ENCODE peak calls at places on chromosomes 2 and 18, in ten cellular contexts. K is hepatocyte, J is cardiac muscle cell, W is lung, E is sigmoid colon, A is right atrium auricular region, L is GM23248, B is SJSA1, I is PC-9, G is IMR-90. U is an unnamed sample. For H3K4me1, the result is how much of the 10 kb centered on the place peaks cover.

GRCh38 chr2:96485751-96486643 is 19.2 kb downstream of the NEURL3 start:
- DNase-seq in K (peak), J (peak), W (peak), E (peak), A (peak), L (peak), B (peak), I (peak), G (peak), U (peak)

GRCh38 chr2:207816546-207816945 is 46.8 kb upstream of the FZD5 start:
- DNase-seq in K (no peak), J (no peak), W (no peak), E (no peak), A (no peak), L (no peak), B (no peak), I (no peak), G (no peak), U (no peak)

GRCh38 chr18:75267643-75268184 is 57.1 kb downstream of the TSHZ1 start:
- DNase-seq in K (no peak), J (no peak), W (no peak), E (no peak), A (no peak), L (no peak), B (no peak), I (no peak), G (no peak), U (no peak)

GRCh38 chr2:54206596-54206995 is 49.4 kb downstream of the TSPYL6 start:
- DNase-seq in K (peak), J (peak), W (no peak), E (no peak), A (no peak), L (peak), B (no peak), I (no peak), G (peak), U (no peak)

GRCh38 chr2:9753665-9754531 is 89.4 kb upstream of the TAF1B start:
- DNase-seq in K (no peak), J (no peak), W (no peak), E (no peak), A (no peak), L (no peak), B (no peak), I (peak), G (no peak), U (peak)

GRCh38 chr2:113342650-113343049 is 63.9 kb upstream of the PAX8 start:
- DNase-seq in K (no peak), J (no peak), W (no peak), E (no peak), A (no peak), L (no peak), B (no peak), I (no peak), G (no peak), U (no peak)

GRCh38 chr2:45542013-45542412 is 69.1 kb downstream of the SRBD1 start:
- DNase-seq in K (no peak), J (no peak), W (no peak), E (peak), A (no peak), L (no peak), B (no peak), I (no peak), G (no peak), U (no peak)

GRCh38 chr2:133865141-133865540 is 296.9 kb upstream of the NCKAP5 start:
- DNase-seq in K (no peak), J (no peak), W (peak), E (no peak), A (no peak), L (no peak), B (no peak), I (no peak), G (no peak), U (no peak)

GRCh38 chr2:52810460-52810859 is 957.1 kb upstream of the CHAC2 start:
- DNase-seq in K (peak), J (peak), W (no peak), E (no peak), A (no peak), L (peak), B (no peak), I (peak), G (peak), U (no peak)

GRCh38 chr2:197628043-197628500 is 47.3 kb downstream of the RFTN2 start:
- DNase-seq in K (no peak), J (peak), W (no peak), E (peak), A (peak), L (peak), B (no peak), I (no peak), G (peak), U (no peak)

GRCh38 chr2:234478121-234478858 is 18.6 kb downstream of the ARL4C start:
- DNase-seq in K (peak), J (no peak), W (no peak), E (no peak), A (no peak), L (peak), B (no peak), I (no peak), G (peak), U (no peak)

GRCh38 chr2:30705056-30705455 is 102.2 kb downstream of the CAPN13 start:
- DNase-seq in K (no peak), J (no peak), W (no peak), E (no peak), A (no peak), L (no peak), B (no peak), I (no peak), G (no peak), U (no peak)

GRCh38 chr2:230934291-230935131 is 9.5 kb upstream of the GPR55 start:
- DNase-seq in K (no peak), J (no peak), W (no peak), E (no peak), A (peak), L (no peak), B (peak), I (no peak), G (no peak), U (no peak)

GRCh38 chr2:163734911-163735691 is 707 bp downstream of the FIGN start:
- DNase-seq in K (no peak), J (peak), W (no peak), E (no peak), A (no peak), L (peak), B (no peak), I (no peak), G (peak), U (no peak)

GRCh38 chr2:180520816-180521595 is 459.4 kb upstream of the UBE2E3 start:
- DNase-seq in K (peak), J (no peak), W (no peak), E (no peak), A (no peak), L (peak), B (no peak), I (peak), G (peak), U (no peak)

GRCh38 chr2:69386376-69386775 is 651 bp downstream of the GFPT1 start:
- DNase-seq in K (no peak), J (no peak), W (no peak), E (no peak), A (no peak), L (peak), B (no peak), I (no peak), G (no peak), U (no peak)

GRCh38 chr18:45171575-45172225 is 443.6 kb upstream of the SLC14A2 start:
- DNase-seq in K (no peak), J (peak), W (no peak), E (peak), A (no peak), L (peak), B (no peak), I (no peak), G (no peak), U (no peak)

GRCh38 chr2:155424518-155424917 is 726.0 kb downstream of the KCNJ3 start:
- DNase-seq in K (no peak), J (no peak), W (no peak), E (no peak), A (no peak), L (no peak), B (no peak), I (no peak), G (no peak), U (no peak)

GRCh38 chr2:1814061-1814460 is 69.7 kb upstream of the PXDN start:
- DNase-seq in K (no peak), J (no peak), W (no peak), E (no peak), A (no peak), L (no peak), B (no peak), I (no peak), G (no peak), U (no peak)

GRCh38 chr2:1812926-1813325 is 68.6 kb upstream of the PXDN start:
- DNase-seq in K (no peak), J (no peak), W (no peak), E (no peak), A (no peak), L (no peak), B (no peak), I (no peak), G (no peak), U (no peak)

GRCh38 chr2:1815053-1815452 is 70.7 kb upstream of the PXDN start:
- DNase-seq in K (no peak), J (no peak), W (no peak), E (no peak), A (no peak), L (no peak), B (no peak), I (no peak), G (no peak), U (no peak)

GRCh38 chr2:1813371-1813770 is 69.1 kb upstream of the PXDN start:
- DNase-seq in K (no peak), J (no peak), W (no peak), E (no peak), A (no peak), L (no peak), B (no peak), I (no peak), G (no peak), U (no peak)

DNA sequence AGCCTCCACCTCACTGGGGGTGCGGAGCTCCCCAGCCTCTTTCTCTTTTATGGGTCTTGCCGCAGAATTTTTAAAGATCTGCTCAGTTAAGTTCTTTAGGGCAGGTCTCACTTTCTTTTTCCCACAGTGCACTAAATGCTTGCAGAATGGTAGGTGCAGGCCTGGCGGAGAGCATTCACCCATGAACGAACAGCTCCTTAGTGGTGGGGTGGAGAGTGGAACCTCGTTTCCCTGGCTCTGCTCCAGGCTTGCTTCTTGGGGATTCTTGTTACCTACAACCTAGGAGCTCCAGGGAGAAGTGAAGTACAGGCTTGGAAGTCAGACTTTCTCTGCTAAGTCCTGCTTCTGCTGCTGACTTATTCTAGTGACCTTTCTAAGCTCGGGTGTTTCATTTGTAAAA is 70.3 kb upstream of the PXDN start:
- DNase-seq in K (no peak), J (no peak), W (no peak), E (no peak), A (no peak), L (no peak), B (no peak), I (no peak), G (no peak), U (no peak)
- H3K4me1 ChIP-seq in K (under half), J (under half), W (under half), E (under half), A (under half), L (under half), B (under half), I (under half), G (under half), U (under half)

DNA sequence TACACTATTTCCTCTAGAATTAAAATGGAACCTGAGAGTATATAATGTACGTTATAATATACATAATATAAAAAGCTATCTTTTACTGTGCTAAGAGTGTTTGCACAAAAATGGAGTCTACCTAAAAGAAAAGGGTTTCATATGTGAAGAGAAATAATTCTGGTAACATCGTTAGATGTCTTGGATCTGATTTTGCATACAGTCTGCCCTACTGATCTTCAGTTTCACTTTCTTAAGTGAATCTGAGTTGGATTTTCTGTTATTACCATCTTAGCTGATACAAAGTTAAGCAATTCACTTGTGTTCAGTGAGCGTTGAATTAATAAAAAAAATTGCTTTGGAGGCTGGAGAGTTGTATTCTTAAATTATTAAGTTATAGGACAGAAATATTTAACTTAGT is 502.1 kb upstream of the TMEFF2 start:
- DNase-seq in K (no peak), J (no peak), W (no peak), E (no peak), A (no peak), L (no peak), B (no peak), I (no peak), G (no peak), U (no peak)
- H3K27ac ChIP-seq in K (no peak), J (no peak), W (no peak), E (no peak), A (no peak), L (no peak), B (no peak), I (no peak), G (no peak), U (no peak)

GRCh38 chr2:38592951-38593350 is 9.8 kb downstream of the HNRNPLL start:
- DNase-seq in K (no peak), J (peak), W (no peak), E (no peak), A (no peak), L (peak), B (no peak), I (no peak), G (peak), U (no peak)
- H3K4me1 ChIP-seq in K (under half), J (under half), W (under half), E (half or more), A (under half), L (under half), B (under half), I (under half), G (under half), U (under half)

GRCh38 chr2:132783883-132784282 is 113.9 kb upstream of the LYPD1 start:
- DNase-seq in K (no peak), J (no peak), W (no peak), E (no peak), A (no peak), L (no peak), B (no peak), I (no peak), G (no peak), U (no peak)
- H3K27ac ChIP-seq in K (no peak), J (no peak), W (no peak), E (no peak), A (no peak), L (no peak), B (no peak), I (no peak), G (no peak), U (no peak)

DNA sequence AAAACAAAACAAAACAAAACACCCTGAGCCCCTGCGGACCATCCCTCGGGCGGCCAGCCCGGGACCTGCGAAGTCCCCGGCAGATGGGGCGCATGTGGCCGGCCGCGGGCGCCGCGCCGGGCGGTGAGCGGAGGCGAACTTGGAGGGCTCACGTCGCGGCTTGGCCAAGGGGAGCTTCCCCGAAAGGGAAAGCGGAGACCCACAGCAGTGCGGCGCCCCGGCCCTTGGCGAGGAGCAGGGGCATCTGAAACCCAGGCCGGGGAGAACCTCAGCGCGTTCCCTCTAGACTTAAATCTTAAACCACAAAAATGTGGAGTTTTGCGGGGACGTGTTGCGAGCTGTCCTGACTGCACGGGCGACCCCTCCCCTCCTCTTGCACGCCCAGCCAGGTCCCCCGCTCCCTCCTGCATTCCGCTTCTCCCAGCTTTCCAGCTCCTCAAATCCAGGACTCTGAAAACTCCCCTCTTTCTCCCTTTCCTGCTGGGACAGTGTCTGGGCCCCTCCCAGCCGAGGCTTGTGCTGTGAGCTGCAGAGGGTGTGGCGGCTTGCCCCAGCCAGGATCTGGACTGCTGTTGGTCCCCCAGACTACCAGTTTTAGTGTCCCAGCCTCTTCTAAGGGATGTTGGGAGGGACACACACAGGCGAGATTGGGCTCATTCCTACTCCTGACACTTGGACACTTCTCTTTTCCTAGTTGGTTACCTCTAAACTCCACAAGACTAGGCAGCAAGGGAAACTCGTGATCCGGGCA is 1.3 kb downstream of the FMNL2 start:
- DNase-seq in K (peak), J (peak), W (peak), E (peak), A (peak), L (peak), B (peak), I (peak), G (peak), U (no peak)
- H3K4me1 ChIP-seq in K (under half), J (under half), W (under half), E (under half), A (under half), L (under half), B (under half), I (under half), G (under half), U (under half)

U was measured in effector memory CD4-positive, alpha-beta T cell.